ENCODE peak calls at places on chromosomes 16 and 17, in seven cellular contexts. P is H1, F is GM12878, M is K562, Y is HepG2, N is SK-N-SH, O is HCT116. C is an unnamed sample.

GRCh38 chr17:37766951-37767350 is 22.1 kb upstream of the HNF1B start:
- DNase-seq in M (no peak), Y (no peak), O (no peak), P (no peak), N (no peak), F (no peak), C (no peak)

GRCh38 chr16:88430524-88431446 is 22.3 kb upstream of the ZFPM1 start:
- DNase-seq in M (peak), F (no peak), P (no peak), N (no peak), Y (no peak), O (no peak), C (no peak)

GRCh38 chr17:64679710-64680216 is 17.7 kb upstream of the SMURF2 start:
- DNase-seq in F (no peak), Y (peak), O (peak), N (no peak), P (no peak), M (no peak), C (no peak)

GRCh38 chr16:88346680-88347505 is 35.9 kb upstream of the ZNF469 start:
- DNase-seq in O (no peak), N (no peak), P (no peak), Y (no peak), M (no peak), F (no peak), C (no peak)

GRCh38 chr16:63689068-63689467 is 1432.8 kb downstream of the CDH11 start:
- DNase-seq in P (no peak), Y (no peak), O (no peak), F (no peak), N (no peak), M (no peak), C (no peak)

GRCh38 chr17:39073916-39074315 is 77.5 kb downstream of the PLXDC1 start:
- DNase-seq in F (no peak), M (no peak), N (no peak), P (no peak), O (no peak), Y (no peak), C (no peak)

GRCh38 chr17:2302740-2303277 is 776 bp downstream of the SMG6 start:
- DNase-seq in F (no peak), O (no peak), N (peak), M (no peak), P (no peak), Y (no peak), C (no peak)

GRCh38 chr17:68200689-68201424 is 47.0 kb upstream of the AMZ2 start:
- DNase-seq in N (peak), M (peak), O (peak), P (peak), Y (peak), F (no peak), C (peak)

GRCh38 chr17:2959371-2960130 is 103.9 kb downstream of the OR1D5 start:
- DNase-seq in F (no peak), N (no peak), P (no peak), Y (no peak), M (no peak), O (no peak), C (no peak)

GRCh38 chr16:88352261-88353200 is 30.2 kb upstream of the ZNF469 start:
- DNase-seq in Y (no peak), O (no peak), M (no peak), P (no peak), F (no peak), N (peak), C (peak)

GRCh38 chr17:55710410-55710809 is 12.3 kb downstream of the TMEM100 start:
- DNase-seq in M (no peak), P (no peak), F (no peak), N (no peak), O (no peak), Y (no peak), C (no peak)

GRCh38 chr17:27535975-27536374 is 79.7 kb downstream of the KSR1 start:
- DNase-seq in N (no peak), Y (no peak), F (no peak), M (no peak), O (no peak), P (no peak), C (no peak)

GRCh38 chr17:45111838-45112237 is 20.5 kb downstream of the PLCD3 start:
- DNase-seq in N (no peak), Y (no peak), F (no peak), M (no peak), O (no peak), P (no peak), C (no peak)

GRCh38 chr17:50380369-50381259 is 7.6 kb downstream of the EME1 start:
- DNase-seq in Y (no peak), P (no peak), F (no peak), N (no peak), O (no peak), M (no peak), C (peak)

GRCh38 chr17:57484826-57485565 is 228.7 kb downstream of the MSI2 start:
- DNase-seq in N (no peak), M (peak), P (no peak), F (no peak), Y (no peak), O (no peak), C (no peak)
- TF ChIP-seq JUND in N (no peak), M (no peak), P (no peak), F (no peak), Y (no peak), O (no peak), C (no peak)

GRCh38 chr17:41251261-41251660 is 1.8 kb downstream of the KRTAP9-4 start:
- DNase-seq in M (no peak), O (no peak), F (no peak), P (no peak), Y (no peak), N (no peak), C (no peak)
- TF ChIP-seq JUND in M (no peak), O (no peak), F (no peak), P (no peak), Y (no peak), N (no peak), C (no peak)

GRCh38 chr16:26806641-26807040 is 260.1 kb upstream of the C16orf82 start:
- DNase-seq in O (no peak), N (no peak), F (no peak), M (no peak), Y (no peak), P (no peak), C (no peak)

DNA sequence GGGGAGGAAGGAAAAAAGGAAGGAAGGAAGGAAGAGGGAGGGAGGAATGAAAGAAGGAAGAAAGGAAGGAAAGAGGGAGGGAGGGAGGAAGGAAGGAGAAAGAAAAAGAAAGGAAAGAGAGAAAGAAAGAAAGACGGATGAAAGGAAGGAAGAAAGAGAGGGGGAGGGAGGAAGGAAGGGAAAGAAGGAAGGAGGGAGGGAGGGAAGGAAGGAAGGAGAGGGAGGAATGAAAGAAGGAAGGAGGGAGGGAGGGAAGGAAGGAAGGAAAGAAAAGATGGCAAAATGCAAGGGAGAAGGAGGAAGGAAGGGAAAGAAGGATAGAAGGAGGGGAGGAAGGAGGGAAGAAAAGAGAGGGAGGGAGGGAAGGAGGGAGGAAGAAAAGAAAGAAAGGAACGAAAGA is 257.3 kb upstream of the C16orf82 start:
- DNase-seq in O (no peak), P (no peak), F (no peak), M (no peak), N (no peak), Y (no peak), C (no peak)
- TF ChIP-seq JUND in O (no peak), P (no peak), F (no peak), M (no peak), N (no peak), Y (no peak), C (no peak)

GRCh38 chr17:81400154-81400938 is 5.1 kb downstream of the BAHCC1 start:
- DNase-seq in P (no peak), M (peak), O (no peak), Y (no peak), F (no peak), N (no peak), C (no peak)
- TF ChIP-seq JUND in P (no peak), M (no peak), O (no peak), Y (no peak), F (no peak), N (no peak), C (no peak)

GRCh38 chr17:80377798-80378197 is 37.2 kb upstream of the ENDOV start:
- DNase-seq in Y (no peak), P (no peak), M (no peak), F (no peak), N (no peak), O (no peak), C (no peak)

GRCh38 chr17:80374732-80375118 is 40.2 kb upstream of the ENDOV start:
- DNase-seq in P (no peak), F (no peak), O (no peak), M (no peak), Y (no peak), N (no peak), C (no peak)

GRCh38 chr17:80375186-80375585 is 39.8 kb upstream of the ENDOV start:
- DNase-seq in F (no peak), O (no peak), P (no peak), Y (no peak), N (no peak), M (no peak), C (no peak)

GRCh38 chr17:80374039-80374731 is 40.8 kb upstream of the ENDOV start:
- DNase-seq in N (no peak), F (no peak), P (no peak), M (no peak), O (no peak), Y (no peak), C (no peak)

GRCh38 chr17:80376531-80376930 is 38.4 kb upstream of the ENDOV start:
- DNase-seq in P (no peak), N (no peak), M (no peak), F (no peak), O (no peak), Y (no peak), C (no peak)
- TF ChIP-seq JUND in P (no peak), N (no peak), M (no peak), F (no peak), O (no peak), Y (no peak), C (no peak)

DNA sequence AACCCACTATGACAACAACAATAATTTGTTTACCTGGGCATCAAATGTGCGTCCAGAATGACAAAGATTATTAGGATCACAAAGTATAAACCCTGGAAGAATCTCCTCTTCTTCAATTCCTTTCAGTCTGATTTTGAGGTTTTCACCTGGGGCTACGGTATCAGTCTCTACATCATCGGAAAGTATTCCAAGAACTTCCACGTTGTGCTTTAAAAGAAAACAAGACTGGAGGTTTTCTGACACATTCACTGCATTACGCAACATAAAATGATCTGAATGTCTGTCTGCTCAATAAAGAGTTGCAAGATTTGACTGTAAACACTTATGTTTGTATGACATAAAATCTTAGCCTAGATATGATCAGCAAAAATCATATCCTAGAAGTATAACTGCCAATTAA is 26.0 kb upstream of the RSL1D1 start:
- DNase-seq in Y (no peak), P (no peak), M (no peak), F (no peak), O (no peak), N (no peak), C (no peak)
- TF ChIP-seq JUND in Y (no peak), P (no peak), M (no peak), F (no peak), O (no peak), N (no peak), C (no peak)

GRCh38 chr16:71846443-71846842 is 667 bp downstream of the ATXN1L start:
- DNase-seq in N (peak), Y (no peak), M (peak), P (no peak), O (no peak), F (no peak), C (no peak)
- TF ChIP-seq JUND in N (no peak), Y (no peak), M (no peak), P (no peak), O (no peak), F (no peak), C (no peak)

GRCh38 chr16:46648656-46649055 is 27.5 kb upstream of the SHCBP1 start:
- DNase-seq in F (no peak), M (no peak), N (no peak), P (no peak), O (no peak), Y (no peak), C (no peak)

GRCh38 chr16:46650224-46650623 is 29.0 kb upstream of the SHCBP1 start:
- DNase-seq in F (no peak), N (no peak), Y (no peak), M (no peak), P (no peak), O (no peak), C (no peak)

GRCh38 chr16:46651305-46651704 is 30.1 kb upstream of the SHCBP1 start:
- DNase-seq in F (no peak), Y (no peak), M (no peak), O (no peak), P (no peak), N (no peak), C (no peak)

DNA sequence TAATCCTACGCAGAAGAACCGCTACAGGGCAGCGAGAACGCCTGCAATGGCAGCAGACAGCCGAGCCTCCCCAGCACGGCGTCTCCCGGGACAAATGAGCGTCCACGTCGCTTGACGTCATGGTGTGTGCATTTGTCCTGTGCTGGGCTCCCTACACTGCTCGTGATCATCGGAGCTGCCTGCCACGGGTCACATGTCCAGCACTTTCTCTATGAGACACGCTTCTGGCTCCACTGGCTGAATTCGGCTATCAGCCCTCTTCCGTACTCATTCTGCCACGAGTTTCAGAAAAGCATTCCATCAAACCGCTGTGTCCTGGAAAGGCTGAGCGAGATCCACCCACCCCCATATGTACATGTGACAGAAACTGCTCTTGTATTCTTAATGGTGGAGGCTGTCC is 28.4 kb upstream of the SHCBP1 start:
- DNase-seq in Y (no peak), O (no peak), N (no peak), P (no peak), F (no peak), M (peak), C (no peak)
- TF ChIP-seq JUND in Y (no peak), O (no peak), N (no peak), P (no peak), F (no peak), M (peak), C (no peak)

DNA sequence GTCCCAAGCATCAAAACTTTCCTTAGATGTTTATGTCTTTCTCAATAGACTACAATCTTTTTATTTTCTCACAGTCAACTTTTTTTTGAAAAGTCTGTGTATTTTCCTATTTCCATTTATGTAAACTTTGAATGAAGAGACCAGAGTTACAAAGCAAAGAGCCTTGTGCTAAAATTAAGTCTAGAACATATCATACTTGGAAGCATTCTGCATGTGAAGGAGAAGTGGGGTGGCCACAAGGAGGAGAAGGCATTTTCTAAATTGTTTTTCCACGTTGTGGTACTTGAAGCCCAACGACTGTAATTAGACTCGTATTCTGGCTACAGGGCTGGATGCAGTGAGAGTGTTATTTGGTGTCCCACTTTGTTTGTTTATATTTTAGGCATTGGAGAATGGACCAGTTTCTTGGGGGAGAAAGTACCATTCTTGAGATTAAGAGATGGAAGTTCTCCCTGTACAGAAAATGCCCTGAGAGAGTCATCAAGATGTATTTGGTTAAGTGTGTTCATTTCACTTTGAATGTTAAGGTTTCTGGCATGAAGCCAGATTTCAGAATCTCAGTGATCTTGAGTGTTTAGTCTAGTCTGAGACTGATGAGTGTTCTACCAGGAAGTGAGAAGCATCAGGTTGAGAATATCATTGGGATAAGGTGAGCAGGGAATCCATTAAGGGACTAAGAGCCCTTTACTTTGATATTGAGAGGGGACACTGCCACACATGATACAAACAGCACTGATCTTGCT is 71.6 kb downstream of the MAP2K6 start:
- DNase-seq in P (no peak), F (no peak), N (no peak), M (no peak), O (no peak), Y (no peak), C (peak)
- TF ChIP-seq JUND in P (no peak), F (no peak), N (no peak), M (no peak), O (no peak), Y (no peak), C (no peak)